ENCODE peak calls at places on chromosomes 13 and 19, in ten cellular contexts. G is neural crest cell; V is CD8-positive, alpha-beta T cell; Q is activated B cell treated with CpG ODN at 0.5 μM for 24 hours; N is CD4-positive, alpha-beta T cell; B is AG09309; S is cardiac muscle cell; U is cardiac fibroblast; D is ascending aorta; H is astrocyte of the spinal cord. T is an unnamed sample.

GRCh38 chr19:19606021-19606420 is 12.5 kb downstream of the PBX4 start:
- DNase-seq in G (no peak), V (no peak), Q (no peak), N (peak; percentile 44), B (no peak), S (no peak), U (no peak), D (no peak), H (no peak), T (no peak)

GRCh38 chr19:6098574-6098973 is 11.7 kb downstream of the RFX2 start:
- DNase-seq in G (no peak), V (no peak), Q (no peak), N (no peak), B (no peak), S (no peak), U (no peak), D (no peak), H (no peak), T (no peak)

GRCh38 chr13:23069571-23069970 is 111.2 kb upstream of the SGCG start:
- DNase-seq in G (no peak), V (no peak), Q (no peak), N (no peak), B (peak; percentile 56), S (peak; percentile 74), U (peak; percentile 59), D (no peak), H (no peak), T (no peak)

GRCh38 chr13:26962671-26963070 is 202.1 kb upstream of the GPR12 start:
- DNase-seq in G (no peak), V (no peak), Q (no peak), N (no peak), B (no peak), S (no peak), U (no peak), D (no peak), H (no peak), T (no peak)

GRCh38 chr13:57123660-57124059 is 17.1 kb upstream of the PRR20A start:
- DNase-seq in G (no peak), V (no peak), Q (no peak), N (no peak), B (no peak), S (peak; percentile 3), U (peak; percentile 8), D (peak; percentile 13), H (peak; percentile 9), T (no peak)

GRCh38 chr13:95833713-95834112 is 156.8 kb downstream of the DNAJC3 start:
- DNase-seq in G (no peak), V (no peak), Q (no peak), N (no peak), B (no peak), S (peak; percentile 43), U (peak; percentile 35), D (no peak), H (peak; percentile 19), T (no peak)

GRCh38 chr19:14515501-14516047 is 2.6 kb downstream of the DNAJB1 start:
- DNase-seq in G (no peak), V (no peak), Q (no peak), N (no peak), B (no peak), S (no peak), U (no peak), D (no peak), H (no peak), T (no peak)

GRCh38 chr19:19514215-19514633 is 1.1 kb downstream of the TSSK6 start:
- DNase-seq in G (no peak), V (no peak), Q (no peak), N (no peak), B (no peak), S (peak; percentile 89), U (peak; percentile 79), D (no peak), H (peak; percentile 50), T (no peak)

GRCh38 chr13:38872693-38873092 is 117.9 kb downstream of the STOML3 start:
- DNase-seq in G (peak; percentile 65), V (no peak), Q (no peak), N (peak; percentile 2), B (no peak), S (peak; percentile 57), U (peak; percentile 46), D (no peak), H (peak; percentile 64), T (no peak)

GRCh38 chr13:72205773-72206172 is 338.8 kb upstream of the DACH1 start:
- DNase-seq in G (no peak), V (no peak), Q (no peak), N (no peak), B (no peak), S (no peak), U (no peak), D (no peak), H (peak; percentile 74), T (no peak)

GRCh38 chr13:26983533-26984315 is 187.9 kb downstream of the USP12 start:
- DNase-seq in G (no peak), V (no peak), Q (no peak), N (no peak), B (no peak), S (no peak), U (peak; percentile 26), D (no peak), H (no peak), T (no peak)

GRCh38 chr19:50869479-50869878 is 3.8 kb upstream of the KLK2 start:
- DNase-seq in G (no peak), V (no peak), Q (no peak), N (no peak), B (no peak), S (no peak), U (no peak), D (no peak), H (no peak), T (no peak)

GRCh38 chr13:61463027-61463426 is 47.4 kb upstream of the PCDH20 start:
- DNase-seq in G (no peak), V (no peak), Q (no peak), N (no peak), B (no peak), S (no peak), U (no peak), D (no peak), H (no peak), T (no peak)

GRCh38 chr19:44164673-44165512 is at the start of gene ZNF226:
- DNase-seq in G (peak; percentile 64), V (peak; percentile 61), Q (peak; percentile 57), N (peak; percentile 71), B (peak; percentile 96), S (peak; percentile 99), U (peak; percentile 99), D (peak; percentile 82), H (peak; percentile 99), T (peak; percentile 65)

DNA sequence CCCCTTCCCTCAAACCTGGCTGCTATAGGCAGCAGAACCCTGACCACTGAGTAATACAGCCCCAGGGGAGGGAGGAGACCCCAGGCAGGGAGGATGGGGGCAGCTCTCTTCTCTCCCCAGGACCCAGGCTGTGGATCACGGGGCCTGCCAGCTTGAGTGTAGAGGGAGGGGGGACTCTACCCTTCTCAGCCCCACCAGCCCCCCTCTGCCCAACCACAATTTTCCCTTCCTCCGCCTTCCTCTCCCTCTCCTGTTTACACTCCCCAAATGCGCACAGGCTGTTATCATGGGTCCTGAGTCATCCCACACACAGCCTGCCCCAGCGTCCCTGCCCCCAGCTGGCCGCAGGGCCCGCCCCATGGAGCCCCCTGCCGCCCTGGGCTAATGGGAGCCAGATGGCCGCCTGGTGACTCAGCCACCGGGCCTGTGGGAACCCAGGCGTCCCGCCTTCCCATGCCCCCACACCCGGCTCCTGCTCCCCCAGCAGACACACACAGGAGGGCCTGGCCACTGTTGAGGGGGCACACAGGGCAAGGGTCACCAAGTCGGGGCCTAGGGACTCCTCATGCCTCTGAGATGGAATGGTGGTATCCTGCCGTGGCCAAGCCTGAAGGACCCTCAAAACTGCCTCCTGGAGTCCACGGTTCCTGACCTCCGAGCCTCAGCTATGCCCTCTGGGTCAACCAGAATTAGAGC is 13.6 kb downstream of the CCDC97 start:
- DNase-seq in G (no peak), V (no peak), Q (no peak), N (no peak), B (peak; percentile 93), S (peak; percentile 97), U (peak; percentile 96), D (peak; percentile 75), H (peak; percentile 99), T (no peak)
- TF ChIP-seq CTCF in G (no peak), V (no peak), Q (no peak), N (no peak), B (no peak), S (no peak), U (no peak), D (no peak), H (no peak), T (no peak)

DNA sequence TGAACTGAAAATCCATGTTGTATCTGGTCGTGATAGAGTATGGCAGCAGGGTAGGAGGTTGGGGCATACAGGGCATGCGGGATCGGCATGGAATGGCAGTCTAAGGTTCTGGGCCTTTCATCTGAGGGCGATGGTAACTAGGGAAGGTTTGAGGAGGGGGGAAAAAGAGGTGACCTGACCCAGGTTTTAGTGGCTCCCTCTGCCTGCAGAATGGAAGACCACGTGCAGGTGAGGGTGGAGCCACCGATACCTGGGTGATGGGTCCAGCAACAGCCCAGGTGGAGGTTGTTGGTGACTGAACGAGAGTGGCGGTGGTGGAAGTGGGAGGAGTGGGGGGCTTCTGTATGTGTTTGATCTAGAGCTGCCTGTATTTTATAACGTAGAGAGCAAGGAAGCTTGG is 3.8 kb downstream of the ZNF749 start:
- DNase-seq in G (no peak), V (no peak), Q (no peak), N (no peak), B (no peak), S (no peak), U (no peak), D (no peak), H (no peak), T (no peak)
- TF ChIP-seq CTCF in G (no peak), V (no peak), Q (no peak), N (no peak), B (no peak), S (no peak), U (no peak), D (no peak), H (no peak), T (no peak)

GRCh38 chr13:42498521-42498920 is 75.4 kb upstream of the TNFSF11 start:
- DNase-seq in G (no peak), V (no peak), Q (no peak), N (no peak), B (no peak), S (no peak), U (no peak), D (no peak), H (no peak), T (no peak)
- TF ChIP-seq CTCF in G (no peak), V (no peak), Q (no peak), N (no peak), B (no peak), S (peak; percentile 6), U (peak; percentile 20), D (no peak), H (peak; percentile 2), T (no peak)

DNA sequence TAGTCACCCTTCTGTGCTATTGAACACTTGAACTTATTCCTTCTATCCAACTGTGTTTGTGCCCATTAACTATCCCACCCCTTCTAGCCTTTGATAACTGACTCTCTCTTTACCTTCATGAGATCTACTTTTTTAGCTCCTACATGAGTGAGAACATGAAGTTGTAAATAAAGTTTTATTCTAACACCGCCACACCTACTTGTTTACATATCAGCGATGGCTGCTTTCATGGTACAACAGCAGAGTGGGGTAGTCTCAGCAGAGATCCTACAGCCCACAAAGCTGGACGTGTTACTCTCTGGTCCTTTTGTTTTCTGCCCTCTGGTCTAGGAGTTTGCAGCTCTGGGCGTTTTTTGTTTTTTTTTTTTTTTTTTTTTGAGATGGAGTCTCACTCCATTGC is 23.7 kb downstream of the VSTM1 start:
- DNase-seq in G (no peak), V (no peak), Q (no peak), N (no peak), B (no peak), S (no peak), U (no peak), D (no peak), H (no peak), T (no peak)
- TF ChIP-seq CTCF in G (no peak), V (no peak), Q (no peak), N (no peak), B (no peak), S (no peak), U (no peak), D (no peak), H (no peak), T (no peak)

T was measured in mesothelial cell of epicardium.